ENCODE peak calls at places on chromosomes 11 and 22, in six cellular contexts. U is adrenal gland; A is GM03348; C is stimulated activated CD4-positive, alpha-beta T cell treated with anti-CD3 and anti-CD28 coated beads, Interleukin-4, amount 100 ng/mL, for 1 hour; T is SHP77; R is HFFc6. N is an unnamed sample.

GRCh38 chr11:66429983-66430602 is 8.6 kb downstream of the MRPL11 start:
- DNase-seq in U (peak; percentile 76), A (peak; percentile 85), C (peak; percentile 78), T (peak; percentile 68), R (peak; percentile 43), N (peak; percentile 84)

GRCh38 chr11:117026593-117027330 is 71.5 kb downstream of the SIK3 start:
- DNase-seq in U (no peak), A (peak; percentile 43), C (no peak), T (no peak), R (peak; percentile 84), N (no peak)

GRCh38 chr11:85718126-85718943 is 32.3 kb upstream of the CCDC89 start:
- DNase-seq in U (no peak), A (no peak), C (no peak), T (no peak), R (no peak), N (no peak)

GRCh38 chr22:26658161-26658560 is 773 bp downstream of the MIAT start:
- DNase-seq in U (no peak), A (no peak), C (no peak), T (no peak), R (no peak), N (no peak)

GRCh38 chr11:15326535-15326934 is 211.8 kb downstream of the INSC start:
- DNase-seq in U (no peak), A (no peak), C (no peak), T (no peak), R (no peak), N (no peak)

GRCh38 chr11:33016654-33017053 is 976 bp downstream of the DEPDC7 start:
- DNase-seq in U (no peak), A (no peak), C (no peak), T (no peak), R (peak; percentile 35), N (no peak)

GRCh38 chr11:115219378-115219777 is 284.8 kb downstream of the CADM1 start:
- DNase-seq in U (no peak), A (no peak), C (no peak), T (no peak), R (no peak), N (no peak)

GRCh38 chr22:27840436-27840835 is 38.9 kb upstream of the MN1 start:
- DNase-seq in U (no peak), A (no peak), C (no peak), T (no peak), R (no peak), N (no peak)

GRCh38 chr11:132427611-132428010 is 1057.2 kb downstream of the NTM start:
- DNase-seq in U (no peak), A (peak; percentile 82), C (no peak), T (no peak), R (no peak), N (no peak)

GRCh38 chr11:71218789-71219499 is 33.4 kb downstream of the SHANK2 start:
- DNase-seq in U (no peak), A (no peak), C (no peak), T (no peak), R (no peak), N (no peak)

GRCh38 chr22:50202130-50202671 is 1.4 kb downstream of the SELENOO start:
- DNase-seq in U (no peak), A (no peak), C (no peak), T (no peak), R (no peak), N (no peak)

GRCh38 chr11:109865558-109866186 is 227.5 kb upstream of the ZC3H12C start:
- DNase-seq in U (peak; percentile 58), A (no peak), C (no peak), T (no peak), R (no peak), N (peak; percentile 22)

GRCh38 chr22:50072714-50073538 is 12.3 kb downstream of the MLC1 start:
- DNase-seq in U (no peak), A (no peak), C (no peak), T (no peak), R (no peak), N (no peak)

GRCh38 chr11:95503047-95503446 is 272.0 kb upstream of the SESN3 start:
- DNase-seq in U (no peak), A (no peak), C (no peak), T (no peak), R (no peak), N (no peak)

GRCh38 chr11:85821636-85822035 is 10.7 kb upstream of the SYTL2 start:
- DNase-seq in U (no peak), A (no peak), C (no peak), T (no peak), R (peak; percentile 19), N (no peak)

GRCh38 chr11:67240575-67241389 is 25.5 kb upstream of the GRK2 start:
- DNase-seq in U (peak; percentile 67), A (peak; percentile 63), C (peak; percentile 78), T (peak; percentile 62), R (peak; percentile 87), N (peak; percentile 79)

GRCh38 chr22:33271390-33272161 is 213.4 kb upstream of the SYN3 start:
- DNase-seq in U (no peak), A (peak; percentile 22), C (no peak), T (peak; percentile 16), R (no peak), N (no peak)

GRCh38 chr22:32050678-32051515 is 7.8 kb downstream of the SLC5A1 start:
- DNase-seq in U (peak; percentile 53), A (peak; percentile 85), C (peak; percentile 45), T (no peak), R (peak; percentile 82), N (no peak)

GRCh38 chr22:43446881-43447280 is 35.1 kb downstream of the MPPED1 start:
- DNase-seq in U (no peak), A (no peak), C (no peak), T (peak; percentile 70), R (no peak), N (peak; percentile 46)

GRCh38 chr22:46576556-46577351 is 39.3 kb upstream of the CELSR1 start:
- DNase-seq in U (peak; percentile 58), A (peak; percentile 96), C (peak; percentile 70), T (peak; percentile 46), R (no peak), N (peak; percentile 60)

GRCh38 chr11:3171931-3172560 is 6.9 kb upstream of the OSBPL5 start:
- DNase-seq in U (no peak), A (no peak), C (no peak), T (no peak), R (no peak), N (no peak)

GRCh38 chr11:107014871-107015270 is 3.4 kb downstream of the GUCY1A2 start:
- DNase-seq in U (no peak), A (no peak), C (no peak), T (no peak), R (no peak), N (peak; percentile 2)

GRCh38 chr11:112195906-112196305 is 20.6 kb downstream of the BCO2 start:
- DNase-seq in U (no peak), A (peak; percentile 64), C (no peak), T (no peak), R (no peak), N (no peak)

GRCh38 chr22:39674536-39674935 is 104.0 kb downstream of the CACNA1I start:
- DNase-seq in U (no peak), A (no peak), C (no peak), T (no peak), R (no peak), N (no peak)

GRCh38 chr11:66359662-66360087 is 11.9 kb downstream of the SLC29A2 start:
- DNase-seq in U (no peak), A (no peak), C (no peak), T (no peak), R (no peak), N (no peak)

N was measured in dermis blood vessel endothelial cell.